ENCODE peak calls at places on chromosome 5, in four cellular contexts. One of them, this sample, is unnamed.

GRCh38 chr5:174446988-174447387 is 277.4 kb upstream of the MSX2 start:
- DNase-seq in HepG2: no peak
- DNase-seq in GM12878: no peak
- DNase-seq in K562: no peak
- DNase-seq in this sample: no peak

GRCh38 chr5:90386099-90386710 is 23.4 kb downstream of the CETN3 start:
- DNase-seq in GM12878: no peak
- DNase-seq in HepG2: peak; percentile 24
- DNase-seq in K562: peak; percentile 29
- DNase-seq in this sample: no peak

GRCh38 chr5:175418252-175418651 is 25.7 kb downstream of the DRD1 start:
- DNase-seq in GM12878: no peak
- DNase-seq in HepG2: no peak
- DNase-seq in K562: no peak
- DNase-seq in this sample: no peak

GRCh38 chr5:71807909-71808308 is 88.8 kb downstream of the CARTPT start:
- DNase-seq in K562: no peak
- DNase-seq in GM12878: no peak
- DNase-seq in HepG2: no peak
- DNase-seq in this sample: no peak

GRCh38 chr5:55600536-55601208 is 65.9 kb upstream of the PLPP1 start:
- DNase-seq in K562: no peak
- DNase-seq in GM12878: no peak
- DNase-seq in HepG2: no peak
- DNase-seq in this sample: no peak

GRCh38 chr5:177457239-177458121 is 10.9 kb downstream of the PRR7 start:
- DNase-seq in K562: peak; percentile 98
- DNase-seq in HepG2: peak; percentile 97
- DNase-seq in GM12878: peak; percentile 66
- DNase-seq in this sample: peak; percentile 98

GRCh38 chr5:80083115-80083890 is 48.2 kb downstream of the THBS4 start:
- DNase-seq in GM12878: no peak
- DNase-seq in K562: peak; percentile 63
- DNase-seq in HepG2: peak; percentile 54
- DNase-seq in this sample: peak; percentile 74

GRCh38 chr5:126809932-126810331 is 33.0 kb downstream of the LMNB1 start:
- DNase-seq in K562: no peak
- DNase-seq in HepG2: no peak
- DNase-seq in GM12878: no peak
- DNase-seq in this sample: no peak

GRCh38 chr5:159341914-159342313 is 11.6 kb upstream of the IL12B start:
- DNase-seq in GM12878: no peak
- DNase-seq in K562: peak; percentile 68
- DNase-seq in HepG2: peak; percentile 62
- DNase-seq in this sample: peak; percentile 61

GRCh38 chr5:83417884-83418283 is 53.7 kb upstream of the VCAN start:
- DNase-seq in HepG2: no peak
- DNase-seq in GM12878: no peak
- DNase-seq in K562: no peak
- DNase-seq in this sample: no peak

GRCh38 chr5:12330381-12330780 is 426.1 kb upstream of the CTNND2 start:
- DNase-seq in HepG2: no peak
- DNase-seq in K562: no peak
- DNase-seq in GM12878: no peak
- DNase-seq in this sample: no peak
- TF ChIP-seq POLR2AphosphoS2 in HepG2: no peak
- TF ChIP-seq POLR2AphosphoS2 in K562: no peak
- TF ChIP-seq POLR2AphosphoS2 in GM12878: no peak
- TF ChIP-seq POLR2AphosphoS2 in this sample: no peak

DNA sequence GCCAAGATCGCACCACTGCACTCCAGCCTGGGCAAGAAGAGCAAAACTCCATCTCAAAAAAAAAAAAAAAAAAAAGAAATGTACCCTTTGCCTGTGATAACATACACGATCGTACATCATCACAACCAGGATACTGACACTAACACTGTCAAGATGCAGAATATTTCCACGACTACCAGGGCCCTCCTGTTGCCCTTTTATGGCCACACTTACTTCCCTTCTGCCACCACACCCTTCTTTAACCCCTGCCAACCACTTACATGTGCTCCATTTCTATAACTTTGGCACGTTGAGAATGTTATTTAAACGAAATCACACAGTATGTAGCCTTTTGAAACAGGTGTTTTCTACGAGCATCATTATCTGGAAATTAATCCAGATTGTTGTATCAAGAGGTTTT is 69.0 kb upstream of the OTULINL start:
- DNase-seq in K562: no peak
- DNase-seq in GM12878: no peak
- DNase-seq in HepG2: no peak
- DNase-seq in this sample: no peak
- TF ChIP-seq KDM1A in K562: no peak
- TF ChIP-seq KDM1A in GM12878: no peak
- TF ChIP-seq KDM1A in HepG2: no peak
- TF ChIP-seq KDM1A in this sample: no peak

GRCh38 chr5:105563842-105564241 is 2001.3 kb upstream of the NUDT12 start:
- DNase-seq in K562: no peak
- DNase-seq in HepG2: no peak
- DNase-seq in GM12878: no peak
- DNase-seq in this sample: no peak
- TF ChIP-seq POLR2AphosphoS2 in K562: no peak
- TF ChIP-seq POLR2AphosphoS2 in HepG2: no peak
- TF ChIP-seq POLR2AphosphoS2 in GM12878: no peak
- TF ChIP-seq POLR2AphosphoS2 in this sample: no peak

GRCh38 chr5:53071298-53071697 is 38.3 kb downstream of the MOCS2 start:
- DNase-seq in K562: no peak
- DNase-seq in HepG2: no peak
- DNase-seq in GM12878: no peak
- DNase-seq in this sample: no peak

GRCh38 chr5:53073349-53073748 is 36.2 kb downstream of the MOCS2 start:
- DNase-seq in GM12878: no peak
- DNase-seq in HepG2: no peak
- DNase-seq in K562: no peak
- DNase-seq in this sample: no peak

GRCh38 chr5:53071738-53072137 is 37.8 kb downstream of the MOCS2 start:
- DNase-seq in HepG2: no peak
- DNase-seq in GM12878: no peak
- DNase-seq in K562: no peak
- DNase-seq in this sample: no peak

GRCh38 chr5:53067641-53068040 is 41.9 kb downstream of the MOCS2 start:
- DNase-seq in K562: no peak
- DNase-seq in HepG2: no peak
- DNase-seq in GM12878: no peak
- DNase-seq in this sample: no peak

GRCh38 chr5:53069626-53070025 is 39.9 kb downstream of the MOCS2 start:
- DNase-seq in HepG2: no peak
- DNase-seq in GM12878: no peak
- DNase-seq in K562: peak; percentile 16
- DNase-seq in this sample: no peak
- TF ChIP-seq KDM1A in HepG2: no peak
- TF ChIP-seq KDM1A in GM12878: no peak
- TF ChIP-seq KDM1A in K562: no peak
- TF ChIP-seq KDM1A in this sample: no peak

DNA sequence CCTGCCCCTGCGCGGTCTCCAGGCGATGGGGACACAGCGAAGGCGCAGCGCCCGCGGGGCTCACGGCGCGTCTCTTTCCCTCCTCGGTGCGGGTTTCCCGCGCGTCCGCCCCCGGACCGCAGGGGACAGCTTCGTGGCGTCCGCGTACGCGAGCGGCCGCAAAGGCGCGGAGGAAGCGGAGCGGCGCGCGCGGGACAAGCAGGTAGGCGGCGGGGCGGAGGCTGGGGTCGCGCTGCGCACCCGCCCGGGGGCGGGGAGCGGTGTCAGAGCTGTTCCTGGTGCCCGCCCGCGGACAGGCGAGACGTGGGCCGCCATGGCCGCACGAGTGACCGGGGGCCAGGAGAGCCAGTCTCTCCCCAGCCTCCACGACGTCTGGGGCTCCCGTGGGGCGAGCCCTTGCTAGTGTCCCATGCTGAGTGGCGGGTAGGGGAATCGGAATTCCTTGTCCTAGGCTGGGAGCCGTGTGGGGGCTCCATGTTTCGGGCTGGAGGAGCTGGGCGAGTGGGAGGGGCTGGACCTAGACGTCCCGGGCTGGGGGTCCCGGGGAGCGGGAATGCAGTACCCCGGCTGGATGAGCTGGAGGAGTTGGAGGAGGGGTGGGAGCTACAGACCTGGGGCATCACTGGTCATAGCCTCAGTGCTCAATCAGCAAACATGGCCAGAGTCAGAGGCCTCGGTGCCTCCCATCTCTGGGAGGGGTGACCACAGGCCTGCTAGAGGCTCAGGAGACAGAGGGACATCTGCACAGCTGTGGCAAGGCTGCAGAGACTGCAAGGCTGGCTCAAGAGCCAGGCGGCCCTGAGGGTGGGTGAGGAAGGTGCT is 968 bp downstream of the NKD2 start:
- DNase-seq in HepG2: no peak
- DNase-seq in K562: no peak
- DNase-seq in GM12878: no peak
- DNase-seq in this sample: no peak
- TF ChIP-seq POLR2AphosphoS2 in HepG2: no peak
- TF ChIP-seq POLR2AphosphoS2 in K562: no peak
- TF ChIP-seq POLR2AphosphoS2 in GM12878: no peak
- TF ChIP-seq POLR2AphosphoS2 in this sample: no peak

GRCh38 chr5:35149041-35149440 is 81.2 kb downstream of the PRLR start:
- DNase-seq in K562: no peak
- DNase-seq in HepG2: no peak
- DNase-seq in GM12878: no peak
- DNase-seq in this sample: no peak

GRCh38 chr5:35146386-35146785 is 83.9 kb downstream of the PRLR start:
- DNase-seq in GM12878: no peak
- DNase-seq in K562: no peak
- DNase-seq in HepG2: no peak
- DNase-seq in this sample: no peak

GRCh38 chr5:35143841-35144240 is 86.4 kb downstream of the PRLR start:
- DNase-seq in K562: no peak
- DNase-seq in GM12878: no peak
- DNase-seq in HepG2: no peak
- DNase-seq in this sample: no peak

GRCh38 chr5:35141739-35142138 is 88.5 kb downstream of the PRLR start:
- DNase-seq in HepG2: no peak
- DNase-seq in K562: no peak
- DNase-seq in GM12878: no peak
- DNase-seq in this sample: no peak

GRCh38 chr5:35145671-35146317 is 84.5 kb downstream of the PRLR start:
- DNase-seq in HepG2: no peak
- DNase-seq in K562: no peak
- DNase-seq in GM12878: no peak
- DNase-seq in this sample: no peak
- TF ChIP-seq KDM1A in HepG2: no peak
- TF ChIP-seq KDM1A in K562: no peak
- TF ChIP-seq KDM1A in GM12878: no peak
- TF ChIP-seq KDM1A in this sample: no peak

DNA sequence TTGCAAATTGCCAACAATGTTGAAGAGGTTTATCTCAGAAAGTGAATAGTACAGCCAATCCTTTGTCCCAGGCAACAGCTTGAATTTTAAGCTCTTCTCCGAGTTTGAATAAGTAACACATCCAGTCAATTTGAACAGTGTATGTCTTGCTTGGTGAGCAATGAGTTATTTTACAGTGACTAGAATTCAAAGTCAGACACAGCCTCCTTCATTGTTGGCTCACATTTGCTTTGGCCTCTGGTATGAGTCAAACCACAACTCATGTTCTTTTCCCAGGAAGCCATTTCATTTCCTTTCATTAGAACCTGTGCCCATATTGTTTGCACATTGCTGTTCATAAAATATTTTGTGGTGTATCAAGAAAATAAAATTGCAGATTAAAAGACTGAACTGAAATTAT is 622.0 kb upstream of the DAB2 start:
- DNase-seq in HepG2: no peak
- DNase-seq in K562: no peak
- DNase-seq in GM12878: no peak
- DNase-seq in this sample: no peak
- TF ChIP-seq POLR2AphosphoS2 in HepG2: no peak
- TF ChIP-seq POLR2AphosphoS2 in K562: no peak
- TF ChIP-seq POLR2AphosphoS2 in GM12878: no peak
- TF ChIP-seq POLR2AphosphoS2 in this sample: no peak

This sample was measured in A549.